ENCODE peak calls at places on chromosomes 11 and 22, in six cellular contexts. Q is neural crest cell, X is HEK293T, Y is HCEC 1CT, K is left lung, P is foreskin fibroblast. D is an unnamed sample.

GRCh38 chr22:47231759-47232158 is 469.3 kb downstream of the TBC1D22A start:
- DNase-seq in Q (no peak), X (no peak), Y (no peak), K (no peak), P (no peak), D (no peak)

GRCh38 chr22:19226428-19226827 is 47.9 kb upstream of the SLC25A1 start:
- DNase-seq in Q (no peak), X (no peak), Y (no peak), K (no peak), P (no peak), D (no peak)

GRCh38 chr11:3095712-3096361 is 38.6 kb upstream of the CARS1 start:
- DNase-seq in Q (no peak), X (no peak), Y (peak), K (no peak), P (peak), D (peak)

GRCh38 chr11:34063061-34063795 is 11.7 kb downstream of the CAPRIN1 start:
- DNase-seq in Q (no peak), X (no peak), Y (no peak), K (no peak), P (peak), D (no peak)

GRCh38 chr22:50627914-50628542 is at the start of gene ARSA:
- DNase-seq in Q (peak), X (peak), Y (peak), K (peak), P (peak), D (peak)

GRCh38 chr22:43840851-43841250 is 21.5 kb downstream of the SULT4A1 start:
- DNase-seq in Q (no peak), X (no peak), Y (no peak), K (no peak), P (no peak), D (no peak)

GRCh38 chr11:45334410-45334809 is 48.3 kb upstream of the SYT13 start:
- DNase-seq in Q (no peak), X (no peak), Y (no peak), K (no peak), P (no peak), D (no peak)

GRCh38 chr11:95544095-95544795 is 245.3 kb downstream of the FAM76B start:
- DNase-seq in Q (no peak), X (no peak), Y (peak), K (no peak), P (peak), D (no peak)

GRCh38 chr11:1830119-1830499 is 4.7 kb upstream of the SYT8 start:
- DNase-seq in Q (no peak), X (no peak), Y (no peak), K (no peak), P (no peak), D (no peak)

GRCh38 chr11:1934326-1935155 is 12.6 kb upstream of the MRPL23 start:
- DNase-seq in Q (no peak), X (no peak), Y (no peak), K (peak), P (no peak), D (no peak)

GRCh38 chr22:49880281-49880680 is 26.6 kb downstream of the ZBED4 start:
- DNase-seq in Q (no peak), X (no peak), Y (no peak), K (no peak), P (no peak), D (no peak)

GRCh38 chr11:23903044-23903704 is 593.7 kb upstream of the LUZP2 start:
- DNase-seq in Q (no peak), X (no peak), Y (peak), K (no peak), P (peak), D (peak)

GRCh38 chr11:133964356-133964755 is 7.6 kb upstream of the IGSF9B start:
- DNase-seq in Q (no peak), X (no peak), Y (no peak), K (no peak), P (no peak), D (no peak)

GRCh38 chr11:66685276-66686099 is 7.8 kb upstream of the RBM4B start:
- DNase-seq in Q (no peak), X (no peak), Y (no peak), K (no peak), P (no peak), D (no peak)

GRCh38 chr11:68756171-68756766 is 4.9 kb upstream of the TESMIN start:
- DNase-seq in Q (no peak), X (no peak), Y (no peak), K (no peak), P (no peak), D (peak)

GRCh38 chr11:116454951-116455350 is 317.8 kb downstream of the BUD13 start:
- DNase-seq in Q (no peak), X (no peak), Y (no peak), K (no peak), P (no peak), D (no peak)

D was measured in EL.